ENCODE peak calls at places on chromosome 16, in five cellular contexts. One of them, this sample, is unnamed.

GRCh38 chr16:67101683-67102082 is 8.1 kb upstream of the PHAF1 start:
- DNase-seq in posterior cingulate gyrus: no peak
- DNase-seq in GM13977: no peak
- DNase-seq in heart right ventricle: no peak
- DNase-seq in cardiac fibroblast: no peak
- DNase-seq in this sample: no peak

GRCh38 chr16:55809386-55809785 is 23.5 kb downstream of the CES1 start:
- DNase-seq in heart right ventricle: no peak
- DNase-seq in GM13977: no peak
- DNase-seq in posterior cingulate gyrus: no peak
- DNase-seq in cardiac fibroblast: no peak
- DNase-seq in this sample: no peak

GRCh38 chr16:87166934-87167333 is 150.3 kb downstream of the C16orf95 start:
- DNase-seq in heart right ventricle: no peak
- DNase-seq in cardiac fibroblast: no peak
- DNase-seq in GM13977: no peak
- DNase-seq in posterior cingulate gyrus: no peak
- DNase-seq in this sample: no peak

GRCh38 chr16:19073344-19073743 is 5.9 kb downstream of the COQ7 start:
- DNase-seq in cardiac fibroblast: no peak
- DNase-seq in heart right ventricle: no peak
- DNase-seq in GM13977: no peak
- DNase-seq in posterior cingulate gyrus: no peak
- DNase-seq in this sample: no peak

GRCh38 chr16:11418506-11418905 is 73.2 kb downstream of the RMI2 start:
- DNase-seq in heart right ventricle: no peak
- DNase-seq in cardiac fibroblast: no peak
- DNase-seq in posterior cingulate gyrus: no peak
- DNase-seq in GM13977: no peak
- DNase-seq in this sample: no peak

GRCh38 chr16:19113577-19114358 is at the start of gene ITPRIPL2:
- DNase-seq in heart right ventricle: peak
- DNase-seq in cardiac fibroblast: peak
- DNase-seq in GM13977: peak
- DNase-seq in posterior cingulate gyrus: peak
- DNase-seq in this sample: no peak

GRCh38 chr16:75965504-75966374 is 239.4 kb upstream of the CPHXL start:
- DNase-seq in GM13977: no peak
- DNase-seq in heart right ventricle: no peak
- DNase-seq in cardiac fibroblast: no peak
- DNase-seq in posterior cingulate gyrus: no peak
- DNase-seq in this sample: no peak

GRCh38 chr16:60815033-60815432 is 1221.2 kb downstream of the CDH8 start:
- DNase-seq in cardiac fibroblast: no peak
- DNase-seq in posterior cingulate gyrus: no peak
- DNase-seq in GM13977: no peak
- DNase-seq in heart right ventricle: no peak
- DNase-seq in this sample: no peak

GRCh38 chr16:4697867-4698291 is 4.5 kb downstream of the NUDT16L1 start:
- DNase-seq in heart right ventricle: no peak
- DNase-seq in GM13977: no peak
- DNase-seq in cardiac fibroblast: no peak
- DNase-seq in posterior cingulate gyrus: no peak
- DNase-seq in this sample: no peak

GRCh38 chr16:58031016-58031800 is 5.7 kb downstream of the MMP15 start:
- DNase-seq in GM13977: peak
- DNase-seq in cardiac fibroblast: no peak
- DNase-seq in posterior cingulate gyrus: no peak
- DNase-seq in heart right ventricle: no peak
- DNase-seq in this sample: no peak

GRCh38 chr16:58332997-58333700 is 38.3 kb upstream of the PRSS54 start:
- DNase-seq in GM13977: no peak
- DNase-seq in posterior cingulate gyrus: no peak
- DNase-seq in cardiac fibroblast: no peak
- DNase-seq in heart right ventricle: no peak
- DNase-seq in this sample: no peak

GRCh38 chr16:3058173-3059030 is 7.0 kb upstream of the IL32 start:
- DNase-seq in heart right ventricle: peak
- DNase-seq in GM13977: peak
- DNase-seq in cardiac fibroblast: peak
- DNase-seq in posterior cingulate gyrus: no peak
- DNase-seq in this sample: no peak

GRCh38 chr16:84368327-84368996 is at the start of gene ATP2C2:
- DNase-seq in cardiac fibroblast: no peak
- DNase-seq in GM13977: no peak
- DNase-seq in heart right ventricle: no peak
- DNase-seq in posterior cingulate gyrus: no peak
- DNase-seq in this sample: no peak

GRCh38 chr16:31331141-31331764 is 23.7 kb upstream of the ITGAX start:
- DNase-seq in heart right ventricle: no peak
- DNase-seq in GM13977: no peak
- DNase-seq in posterior cingulate gyrus: no peak
- DNase-seq in cardiac fibroblast: no peak
- DNase-seq in this sample: no peak

GRCh38 chr16:19765860-19766553 is 47.9 kb downstream of the IQCK start:
- DNase-seq in posterior cingulate gyrus: peak
- DNase-seq in cardiac fibroblast: peak
- DNase-seq in GM13977: no peak
- DNase-seq in heart right ventricle: peak
- DNase-seq in this sample: peak

GRCh38 chr16:69435977-69436729 is 11.7 kb downstream of the CYB5B start:
- DNase-seq in posterior cingulate gyrus: no peak
- DNase-seq in cardiac fibroblast: peak
- DNase-seq in GM13977: no peak
- DNase-seq in heart right ventricle: no peak
- DNase-seq in this sample: no peak

GRCh38 chr16:10808850-10809249 is 9.7 kb downstream of the TVP23A start:
- DNase-seq in posterior cingulate gyrus: no peak
- DNase-seq in GM13977: no peak
- DNase-seq in heart right ventricle: no peak
- DNase-seq in cardiac fibroblast: no peak
- DNase-seq in this sample: no peak

GRCh38 chr16:54774768-54775167 is 155.9 kb upstream of the IRX5 start:
- DNase-seq in cardiac fibroblast: no peak
- DNase-seq in posterior cingulate gyrus: no peak
- DNase-seq in GM13977: no peak
- DNase-seq in heart right ventricle: no peak
- DNase-seq in this sample: no peak

GRCh38 chr16:66289986-66290385 is 76.5 kb upstream of the CDH5 start:
- DNase-seq in heart right ventricle: no peak
- DNase-seq in cardiac fibroblast: no peak
- DNase-seq in GM13977: no peak
- DNase-seq in posterior cingulate gyrus: no peak
- DNase-seq in this sample: no peak

GRCh38 chr16:48918520-48919258 is 308.7 kb upstream of the N4BP1 start:
- DNase-seq in GM13977: no peak
- DNase-seq in cardiac fibroblast: no peak
- DNase-seq in posterior cingulate gyrus: no peak
- DNase-seq in heart right ventricle: no peak
- DNase-seq in this sample: no peak

GRCh38 chr16:13606804-13607203 is 313.1 kb upstream of the ERCC4 start:
- DNase-seq in posterior cingulate gyrus: no peak
- DNase-seq in heart right ventricle: no peak
- DNase-seq in GM13977: no peak
- DNase-seq in cardiac fibroblast: no peak
- DNase-seq in this sample: no peak

GRCh38 chr16:2985457-2985856 is 5.2 kb upstream of the PKMYT1 start:
- DNase-seq in cardiac fibroblast: no peak
- DNase-seq in posterior cingulate gyrus: no peak
- DNase-seq in heart right ventricle: no peak
- DNase-seq in GM13977: no peak
- DNase-seq in this sample: no peak

GRCh38 chr16:89048087-89048729 is 45.4 kb upstream of the ACSF3 start:
- DNase-seq in heart right ventricle: no peak
- DNase-seq in cardiac fibroblast: no peak
- DNase-seq in posterior cingulate gyrus: peak
- DNase-seq in GM13977: no peak
- DNase-seq in this sample: no peak

GRCh38 chr16:85898521-85899442 is at the start of gene IRF8:
- DNase-seq in cardiac fibroblast: peak
- DNase-seq in posterior cingulate gyrus: no peak
- DNase-seq in heart right ventricle: peak
- DNase-seq in GM13977: peak
- DNase-seq in this sample: no peak

GRCh38 chr16:17273142-17273561 is 197.6 kb downstream of the XYLT1 start:
- DNase-seq in cardiac fibroblast: peak
- DNase-seq in posterior cingulate gyrus: no peak
- DNase-seq in heart right ventricle: no peak
- DNase-seq in GM13977: peak
- DNase-seq in this sample: no peak

GRCh38 chr16:27880312-27880711 is 183.2 kb downstream of the GSG1L start:
- DNase-seq in posterior cingulate gyrus: no peak
- DNase-seq in heart right ventricle: no peak
- DNase-seq in GM13977: no peak
- DNase-seq in cardiac fibroblast: no peak
- DNase-seq in this sample: no peak

GRCh38 chr16:89170346-89171215 is 967 bp upstream of the CDH15 start:
- DNase-seq in posterior cingulate gyrus: no peak
- DNase-seq in GM13977: no peak
- DNase-seq in cardiac fibroblast: no peak
- DNase-seq in heart right ventricle: no peak
- DNase-seq in this sample: no peak